ENCODE peak calls at places on chromosomes 16 and 17, in seven cellular contexts. X, K, N, H, R, Y and E are unnamed samples.

GRCh38 chr16:77402118-77402517 is 32.7 kb downstream of the ADAMTS18 start:
- DNase-seq in X (no peak), K (no peak), N (no peak), H (no peak), R (no peak), Y (no peak), E (no peak)

GRCh38 chr16:57562066-57562465 is 19.6 kb downstream of the ADGRG5 start:
- DNase-seq in X (no peak), K (no peak), N (no peak), H (no peak), R (no peak), Y (no peak), E (no peak)

GRCh38 chr17:65359016-65359415 is 202.4 kb downstream of the AXIN2 start:
- DNase-seq in X (peak), K (no peak), N (peak), H (no peak), R (peak), Y (no peak), E (no peak)

GRCh38 chr17:37506678-37507077 is 17.0 kb downstream of the DUSP14 start:
- DNase-seq in X (peak), K (no peak), N (peak), H (peak), R (no peak), Y (no peak), E (no peak)

GRCh38 chr16:12339686-12340085 is 363.2 kb downstream of the SNX29 start:
- DNase-seq in X (peak), K (no peak), N (peak), H (no peak), R (no peak), Y (no peak), E (no peak)

GRCh38 chr17:45110676-45111611 is 21.4 kb downstream of the PLCD3 start:
- DNase-seq in X (no peak), K (no peak), N (peak), H (no peak), R (no peak), Y (no peak), E (no peak)

GRCh38 chr16:22014271-22014873 is 6.5 kb downstream of the MOSMO start:
- DNase-seq in X (no peak), K (no peak), N (no peak), H (peak), R (no peak), Y (no peak), E (no peak)

GRCh38 chr17:14337596-14338079 is 36.8 kb downstream of the HS3ST3B1 start:
- DNase-seq in X (no peak), K (no peak), N (no peak), H (no peak), R (no peak), Y (no peak), E (no peak)

GRCh38 chr17:8029121-8029520 is 9.7 kb upstream of the ALOX15B start:
- DNase-seq in X (peak), K (no peak), N (peak), H (no peak), R (peak), Y (no peak), E (no peak)

GRCh38 chr17:60169921-60170817 is 20.4 kb downstream of the CA4 start:
- DNase-seq in X (peak), K (no peak), N (peak), H (peak), R (no peak), Y (no peak), E (no peak)

GRCh38 chr17:50923611-50924010 is 57.5 kb upstream of the TOB1 start:
- DNase-seq in X (no peak), K (no peak), N (no peak), H (no peak), R (no peak), Y (peak), E (no peak)

GRCh38 chr16:4924593-4925378 is 12.2 kb downstream of the PPL start:
- DNase-seq in X (no peak), K (no peak), N (no peak), H (no peak), R (no peak), Y (no peak), E (peak)